ENCODE peak calls at places on chromosomes 5 and 9, in seven cellular contexts. S is mesendoderm, O is mesenchymal stem cell, T is IMR-90, C is neuronal stem cell, F is H1, M is trophoblast cell. Z is an unnamed sample.

GRCh38 chr9:19732570-19732969 is 56.3 kb downstream of the SLC24A2 start:
- DNase-seq in S (no peak), O (no peak), T (no peak), C (no peak), F (no peak), M (no peak), Z (no peak)

GRCh38 chr5:160298189-160298588 is 14.2 kb downstream of the CCNJL start:
- DNase-seq in S (no peak), O (no peak), T (no peak), C (no peak), F (no peak), M (no peak), Z (no peak)

GRCh38 chr9:127200106-127200862 is 64.3 kb upstream of the GARNL3 start:
- DNase-seq in S (no peak), O (no peak), T (no peak), C (no peak), F (no peak), M (no peak), Z (no peak)

GRCh38 chr9:74953235-74953741 is 576 bp upstream of the C9orf40 start:
- DNase-seq in S (no peak), O (no peak), T (no peak), C (no peak), F (no peak), M (peak), Z (no peak)

GRCh38 chr5:96037128-96037527 is 75.5 kb upstream of the ELL2 start:
- DNase-seq in S (no peak), O (no peak), T (peak), C (no peak), F (no peak), M (peak), Z (no peak)

GRCh38 chr9:85483214-85483613 is 258.5 kb downstream of the AGTPBP1 start:
- DNase-seq in S (peak), O (no peak), T (no peak), C (no peak), F (no peak), M (no peak), Z (no peak)

GRCh38 chr9:13975628-13976250 is 338.2 kb downstream of the NFIB start:
- DNase-seq in S (no peak), O (no peak), T (no peak), C (no peak), F (no peak), M (no peak), Z (no peak)

GRCh38 chr9:69190866-69191672 is 17.0 kb downstream of the TJP2 start:
- DNase-seq in S (no peak), O (no peak), T (no peak), C (no peak), F (peak), M (no peak), Z (no peak)

GRCh38 chr5:102902647-102903046 is 147.5 kb downstream of the PAM start:
- DNase-seq in S (no peak), O (no peak), T (no peak), C (no peak), F (no peak), M (no peak), Z (no peak)

GRCh38 chr5:173155912-173156311 is 11.6 kb downstream of the BNIP1 start:
- DNase-seq in S (no peak), O (no peak), T (peak), C (no peak), F (no peak), M (no peak), Z (no peak)

GRCh38 chr9:113620377-113621161 is 157.0 kb downstream of the RGS3 start:
- DNase-seq in S (peak), O (peak), T (peak), C (peak), F (peak), M (peak), Z (peak)

GRCh38 chr5:1553642-1554409 is 30.1 kb upstream of the LPCAT1 start:
- DNase-seq in S (no peak), O (no peak), T (no peak), C (no peak), F (peak), M (no peak), Z (no peak)

GRCh38 chr5:56088967-56089829 is 94.4 kb upstream of the IL6ST start:
- DNase-seq in S (peak), O (peak), T (peak), C (no peak), F (no peak), M (peak), Z (no peak)

GRCh38 chr5:149549461-149550266 is 1.6 kb downstream of the CSNK1A1 start:
- DNase-seq in S (peak), O (peak), T (peak), C (no peak), F (no peak), M (peak), Z (peak)

GRCh38 chr5:136033244-136033643 is 4.5 kb downstream of the TGFBI start:
- DNase-seq in S (no peak), O (no peak), T (no peak), C (no peak), F (no peak), M (no peak), Z (no peak)

GRCh38 chr9:131287366-131287765 is 2.2 kb upstream of the PLPP7 start:
- DNase-seq in S (no peak), O (no peak), T (no peak), C (no peak), F (peak), M (no peak), Z (no peak)

GRCh38 chr9:91071185-91071990 is 269.8 kb downstream of the SYK start:
- DNase-seq in S (no peak), O (peak), T (peak), C (no peak), F (peak), M (peak), Z (no peak)

GRCh38 chr5:68290260-68290674 is 74.7 kb downstream of the PIK3R1 start:
- DNase-seq in S (no peak), O (peak), T (peak), C (no peak), F (no peak), M (no peak), Z (no peak)

GRCh38 chr9:83384214-83384613 is 154.0 kb downstream of the FRMD3 start:
- DNase-seq in S (no peak), O (no peak), T (no peak), C (no peak), F (no peak), M (no peak), Z (no peak)

GRCh38 chr5:151581841-151582583 is 9.1 kb downstream of the FAT2 start:
- DNase-seq in S (no peak), O (no peak), T (no peak), C (no peak), F (no peak), M (no peak), Z (no peak)

GRCh38 chr9:87889882-87890252 is 7.2 kb downstream of the SPATA31E1 start:
- DNase-seq in S (no peak), O (no peak), T (no peak), C (no peak), F (peak), M (no peak), Z (no peak)

GRCh38 chr5:113038136-113038535 is 61.5 kb downstream of the DCP2 start:
- DNase-seq in S (no peak), O (no peak), T (no peak), C (no peak), F (no peak), M (no peak), Z (no peak)

DNA sequence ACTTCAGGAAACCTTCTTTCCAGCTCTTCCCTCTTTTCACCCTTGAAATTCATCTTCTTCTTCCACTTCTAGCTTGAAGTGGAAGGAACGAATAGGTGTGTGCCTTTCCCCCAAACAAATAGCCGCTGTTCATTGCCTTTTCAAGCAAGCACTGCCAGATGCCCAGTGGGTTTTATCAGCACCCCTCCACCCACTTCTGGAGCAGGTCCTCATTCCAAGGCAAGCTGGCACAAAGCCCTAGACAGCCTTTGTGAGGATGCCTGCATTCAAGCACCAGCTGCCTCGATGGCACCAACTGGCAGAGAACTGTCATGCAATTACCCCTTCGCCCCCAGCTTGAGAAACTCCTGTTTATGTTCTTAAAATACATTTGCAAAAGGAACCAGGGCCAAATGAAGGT is 36.5 kb downstream of the SERINC5 start:
- DNase-seq in S (no peak), O (no peak), T (no peak), C (no peak), F (no peak), M (no peak), Z (no peak)
- H2BK5ac ChIP-seq in S (no peak), O (no peak), T (no peak), C (no peak), F (no peak), M (no peak), Z (no peak)

GRCh38 chr5:37983463-37983862 is 143.6 kb upstream of the GDNF start:
- DNase-seq in S (no peak), O (no peak), T (no peak), C (no peak), F (no peak), M (no peak), Z (no peak)
- H3K23ac ChIP-seq in S (no peak), O (no peak), T (no peak), C (no peak), F (no peak), M (no peak), Z (no peak)

GRCh38 chr5:6872441-6873160 is 159.4 kb downstream of the TENT4A start:
- DNase-seq in S (no peak), O (no peak), T (no peak), C (no peak), F (no peak), M (peak), Z (no peak)

GRCh38 chr5:6875376-6875775 is 162.1 kb downstream of the TENT4A start:
- DNase-seq in S (peak), O (no peak), T (no peak), C (no peak), F (no peak), M (peak), Z (no peak)

GRCh38 chr5:6873359-6873758 is 160.1 kb downstream of the TENT4A start:
- DNase-seq in S (no peak), O (no peak), T (no peak), C (no peak), F (no peak), M (no peak), Z (no peak)

GRCh38 chr5:6877986-6878828 is 165.0 kb downstream of the TENT4A start:
- DNase-seq in S (no peak), O (no peak), T (no peak), C (no peak), F (no peak), M (no peak), Z (no peak)
- H2BK5ac ChIP-seq in S (no peak), O (no peak), T (no peak), C (no peak), F (no peak), M (no peak), Z (no peak)

GRCh38 chr9:94824913-94825619 is 98.6 kb downstream of the AOPEP start:
- DNase-seq in S (peak), O (peak), T (no peak), C (no peak), F (peak), M (no peak), Z (peak)

GRCh38 chr9:94823710-94824109 is 97.2 kb downstream of the AOPEP start:
- DNase-seq in S (no peak), O (no peak), T (no peak), C (no peak), F (no peak), M (no peak), Z (no peak)

GRCh38 chr9:94825620-94825958 is 99.1 kb downstream of the AOPEP start:
- DNase-seq in S (no peak), O (no peak), T (no peak), C (no peak), F (no peak), M (no peak), Z (no peak)

GRCh38 chr9:94826044-94826443 is 99.5 kb downstream of the AOPEP start:
- DNase-seq in S (no peak), O (no peak), T (no peak), C (no peak), F (no peak), M (no peak), Z (no peak)

DNA sequence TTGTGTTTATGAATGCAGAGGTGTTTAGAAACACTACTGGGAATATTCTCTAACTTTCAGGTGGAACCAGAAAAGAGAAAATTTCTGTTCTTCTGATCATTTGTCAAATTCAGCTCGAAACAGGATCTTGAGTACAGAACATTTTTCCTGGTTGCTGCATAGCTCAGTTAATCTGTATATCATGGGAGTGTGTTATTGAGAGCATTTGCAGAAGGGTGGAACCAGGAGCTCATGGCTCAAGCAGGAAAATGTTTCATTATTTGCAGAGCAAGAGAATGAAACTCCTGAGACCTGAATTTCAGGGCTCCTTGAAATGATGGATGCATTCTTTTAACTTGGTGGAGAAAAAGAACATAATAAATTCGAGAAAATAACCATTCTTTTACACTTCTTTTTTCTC is 97.9 kb downstream of the AOPEP start:
- DNase-seq in S (no peak), O (no peak), T (no peak), C (no peak), F (no peak), M (no peak), Z (no peak)
- H3K23ac ChIP-seq in S (no peak), O (no peak), T (no peak), C (no peak), F (no peak), M (no peak), Z (no peak)

GRCh38 chr5:38118080-38118479 is 140.3 kb upstream of the EGFLAM start:
- DNase-seq in S (no peak), O (no peak), T (no peak), C (no peak), F (no peak), M (no peak), Z (no peak)

GRCh38 chr5:38112930-38113329 is 145.4 kb upstream of the EGFLAM start:
- DNase-seq in S (no peak), O (no peak), T (no peak), C (no peak), F (no peak), M (no peak), Z (no peak)

GRCh38 chr5:38113880-38114279 is 144.5 kb upstream of the EGFLAM start:
- DNase-seq in S (no peak), O (no peak), T (no peak), C (no peak), F (no peak), M (peak), Z (no peak)

GRCh38 chr5:38113456-38113855 is 144.9 kb upstream of the EGFLAM start:
- DNase-seq in S (no peak), O (no peak), T (no peak), C (no peak), F (no peak), M (peak), Z (no peak)

DNA sequence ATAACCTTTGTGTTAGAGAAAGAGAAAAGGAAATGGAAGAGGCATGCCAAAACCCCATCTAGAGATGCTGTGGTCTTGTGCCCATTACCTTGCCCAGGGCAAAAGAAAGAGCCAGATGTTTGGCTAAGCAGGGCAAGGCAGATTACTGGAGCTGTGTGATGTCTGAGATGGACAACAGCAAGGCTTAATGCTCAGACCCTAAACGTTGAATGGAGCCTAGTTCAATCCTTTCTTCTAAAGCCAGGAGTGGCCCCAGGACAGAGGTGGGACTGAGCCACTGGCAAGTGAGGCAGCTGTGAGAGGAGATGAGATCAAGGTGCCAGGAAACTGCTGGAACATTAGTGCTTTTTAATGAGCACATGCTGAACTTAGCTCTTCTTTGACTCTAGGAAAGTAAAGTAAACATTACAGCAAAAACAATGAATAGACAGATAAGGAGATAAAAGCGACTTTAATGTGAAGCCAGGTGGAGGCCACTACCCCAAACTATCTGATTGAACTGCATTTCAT is 143.0 kb upstream of the EGFLAM start:
- DNase-seq in S (no peak), O (no peak), T (no peak), C (no peak), F (no peak), M (no peak), Z (no peak)
- H2BK5ac ChIP-seq in S (no peak), O (no peak), T (no peak), C (no peak), F (no peak), M (no peak), Z (no peak)

DNA sequence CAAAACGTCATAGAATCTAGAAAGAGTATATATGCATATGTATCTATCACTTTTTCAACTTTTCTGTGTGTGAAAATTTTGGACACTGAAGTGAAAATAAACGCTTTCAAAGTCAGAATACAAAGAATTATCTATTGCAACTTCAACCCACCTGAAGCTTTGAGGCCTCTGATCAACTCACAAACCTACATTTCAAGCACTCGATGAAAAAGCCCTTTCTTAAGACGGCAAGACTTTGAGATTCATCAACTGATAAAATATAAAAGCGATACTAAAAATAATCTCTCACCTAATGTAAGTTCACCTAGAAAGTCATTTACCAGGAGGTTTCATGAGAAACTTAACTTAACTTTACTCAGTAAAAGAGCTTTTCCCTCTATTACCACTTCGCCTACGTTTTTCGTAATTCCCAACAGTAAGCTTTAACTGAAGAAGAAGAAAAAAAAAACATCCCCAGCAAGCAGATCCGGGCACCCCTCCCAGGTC is 1.2 kb downstream of the GOLPH3 start:
- DNase-seq in S (peak), O (peak), T (no peak), C (no peak), F (no peak), M (peak), Z (no peak)
- H3K23ac ChIP-seq in S (peak), O (no peak), T (peak), C (no peak), F (no peak), M (no peak), Z (no peak)

GRCh38 chr5:32163785-32164184 is 10.3 kb downstream of the GOLPH3 start:
- DNase-seq in S (no peak), O (no peak), T (no peak), C (no peak), F (no peak), M (no peak), Z (no peak)
- H2BK5ac ChIP-seq in S (no peak), O (no peak), T (no peak), C (no peak), F (no peak), M (no peak), Z (no peak)

GRCh38 chr9:38313421-38313820 is 79.1 kb upstream of the ALDH1B1 start:
- DNase-seq in S (no peak), O (no peak), T (no peak), C (no peak), F (peak), M (no peak), Z (no peak)

GRCh38 chr9:38315085-38315595 is 77.4 kb upstream of the ALDH1B1 start:
- DNase-seq in S (no peak), O (no peak), T (no peak), C (no peak), F (peak), M (no peak), Z (no peak)

GRCh38 chr9:38318755-38319495 is 73.6 kb upstream of the ALDH1B1 start:
- DNase-seq in S (peak), O (peak), T (peak), C (no peak), F (peak), M (no peak), Z (no peak)

GRCh38 chr9:38319496-38320173 is 72.9 kb upstream of the ALDH1B1 start:
- DNase-seq in S (no peak), O (no peak), T (no peak), C (no peak), F (no peak), M (no peak), Z (no peak)

DNA sequence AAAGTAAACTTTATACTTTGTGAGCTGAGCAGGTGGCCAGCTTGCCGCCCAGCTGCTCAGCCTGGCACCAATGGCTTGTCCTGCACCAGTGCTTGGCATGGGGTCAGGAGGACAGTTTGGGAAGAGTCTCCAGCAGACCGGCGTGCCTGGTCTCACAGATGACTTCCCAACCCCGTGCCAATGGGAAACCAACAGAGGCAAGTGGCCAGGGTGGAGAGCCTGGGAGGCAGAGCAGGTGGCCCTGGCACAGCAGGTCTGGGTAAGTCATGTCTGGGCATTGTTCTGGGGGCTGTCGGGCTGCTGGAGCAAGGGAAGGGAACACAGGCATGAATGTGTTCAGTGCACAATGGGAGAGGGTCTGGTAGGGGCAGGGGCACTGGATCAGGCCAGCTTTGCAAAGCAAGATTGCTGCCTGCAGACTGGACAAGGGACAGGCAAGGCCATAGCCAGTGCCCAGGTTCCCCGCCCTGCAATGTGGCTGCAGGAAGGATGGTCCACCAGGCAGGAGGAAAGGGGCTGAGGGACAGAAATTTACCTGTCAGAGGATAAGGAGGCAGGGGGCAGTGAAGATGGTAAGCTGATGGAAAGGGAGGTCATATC is 76.2 kb upstream of the ALDH1B1 start:
- DNase-seq in S (no peak), O (no peak), T (no peak), C (no peak), F (peak), M (no peak), Z (no peak)
- H3K23ac ChIP-seq in S (no peak), O (no peak), T (no peak), C (peak), F (no peak), M (no peak), Z (no peak)

DNA sequence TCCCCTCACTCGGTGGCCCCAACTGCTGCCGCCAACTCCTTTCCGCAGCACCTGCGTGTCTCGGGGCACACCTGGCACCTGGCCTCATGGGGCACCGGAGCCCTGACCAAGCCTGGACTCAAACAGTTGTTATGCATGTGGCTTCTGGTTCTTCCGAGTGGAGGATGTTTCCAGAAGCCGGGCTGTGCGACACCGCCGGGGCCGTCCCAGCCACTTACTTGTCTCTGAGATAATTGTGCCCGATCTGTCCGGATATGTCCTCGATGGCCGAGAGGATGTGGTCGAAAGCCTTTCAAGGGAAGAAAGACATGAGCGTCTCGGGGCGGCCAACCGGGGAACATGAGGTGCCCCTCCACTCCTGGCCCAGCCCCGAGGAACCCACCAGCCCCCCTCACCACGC is 38.4 kb downstream of the EXOC3 start:
- DNase-seq in S (no peak), O (no peak), T (no peak), C (no peak), F (no peak), M (no peak), Z (no peak)
- H2BK5ac ChIP-seq in S (no peak), O (no peak), T (no peak), C (no peak), F (no peak), M (no peak), Z (no peak)

Z was measured in H9.